ENCODE peak calls at places on chromosomes 12 and 14, in nine cellular contexts. W is NCI-H526 treated with DMSO at 0.1 percent for 48 hours; E is coronary artery; G is left colon; B is T-cell; J is left ventricle myocardium inferior; L is lower leg skin; Y is CD8-positive, alpha-beta T cell; I is stimulated activated CD8-positive, alpha-beta memory T cell treated with anti-CD3 and anti-CD28 coated beads, Interleukin-2, amount 100 ng/mL, for 1 hour. T is an unnamed sample.

GRCh38 chr12:113370923-113371682 is 12.7 kb downstream of the PLBD2 start:
- DNase-seq in W (no peak), E (no peak), G (no peak), B (no peak), J (no peak), L (no peak), Y (no peak), I (no peak), T (no peak)

GRCh38 chr12:107349008-107349747 is 255.8 kb upstream of the CRY1 start:
- DNase-seq in W (no peak), E (no peak), G (peak; percentile 48), B (no peak), J (no peak), L (no peak), Y (no peak), I (no peak), T (peak; percentile 90)

GRCh38 chr14:104096318-104096717 is 10.8 kb downstream of the ASPG start:
- DNase-seq in W (no peak), E (no peak), G (no peak), B (no peak), J (no peak), L (no peak), Y (no peak), I (no peak), T (no peak)

GRCh38 chr12:42758806-42759205 is 169.3 kb upstream of the PRICKLE1 start:
- DNase-seq in W (no peak), E (no peak), G (no peak), B (no peak), J (no peak), L (no peak), Y (no peak), I (no peak), T (no peak)

GRCh38 chr14:105862581-105863239 is 336.3 kb downstream of the TMEM121 start:
- DNase-seq in W (no peak), E (peak; percentile 43), G (no peak), B (no peak), J (no peak), L (peak; percentile 25), Y (peak; percentile 2), I (no peak), T (no peak)

GRCh38 chr12:105897311-105897725 is 241.4 kb downstream of the NUAK1 start:
- DNase-seq in W (no peak), E (no peak), G (no peak), B (no peak), J (no peak), L (no peak), Y (no peak), I (no peak), T (no peak)

GRCh38 chr12:7994731-7995205 is 37.7 kb upstream of the FOXJ2 start:
- DNase-seq in W (no peak), E (no peak), G (no peak), B (no peak), J (no peak), L (no peak), Y (no peak), I (no peak), T (peak; percentile 96)

GRCh38 chr12:57152408-57153038 is 5.1 kb upstream of the LRP1-AS start:
- DNase-seq in W (no peak), E (no peak), G (no peak), B (no peak), J (no peak), L (peak; percentile 94), Y (no peak), I (no peak), T (peak; percentile 89)

GRCh38 chr14:68539311-68539737 is 253.5 kb downstream of the ZFP36L1 start:
- DNase-seq in W (no peak), E (no peak), G (no peak), B (no peak), J (no peak), L (no peak), Y (no peak), I (no peak), T (no peak)

GRCh38 chr14:99971929-99972747 is 93.1 kb upstream of the EVL start:
- DNase-seq in W (peak; percentile 8), E (no peak), G (no peak), B (no peak), J (no peak), L (no peak), Y (peak; percentile 13), I (no peak), T (peak; percentile 30)

GRCh38 chr12:2961705-2962104 is 2.5 kb downstream of the TEAD4 start:
- DNase-seq in W (no peak), E (no peak), G (no peak), B (no peak), J (no peak), L (no peak), Y (no peak), I (no peak), T (no peak)

GRCh38 chr14:105067140-105067968 is 2.1 kb upstream of the GPR132 start:
- DNase-seq in W (no peak), E (no peak), G (no peak), B (no peak), J (no peak), L (no peak), Y (peak; percentile 65), I (no peak), T (no peak)

GRCh38 chr12:10214131-10214876 is 1.6 kb downstream of the GABARAPL1 start:
- DNase-seq in W (no peak), E (no peak), G (no peak), B (no peak), J (no peak), L (no peak), Y (no peak), I (no peak), T (peak; percentile 71)

GRCh38 chr12:4307593-4308333 is 13.2 kb upstream of the TIGAR start:
- DNase-seq in W (peak; percentile 77), E (no peak), G (peak; percentile 82), B (no peak), J (peak; percentile 61), L (peak; percentile 87), Y (no peak), I (no peak), T (peak; percentile 66)

GRCh38 chr12:26298785-26299621 is 103.6 kb downstream of the SSPN start:
- DNase-seq in W (no peak), E (no peak), G (no peak), B (no peak), J (no peak), L (no peak), Y (no peak), I (no peak), T (peak; percentile 80)

GRCh38 chr12:12461923-12462315 is 100.7 kb downstream of the DUSP16 start:
- DNase-seq in W (no peak), E (no peak), G (no peak), B (no peak), J (no peak), L (no peak), Y (no peak), I (no peak), T (no peak)

GRCh38 chr12:8917751-8918150 is 3.4 kb downstream of the PHC1 start:
- DNase-seq in W (no peak), E (no peak), G (no peak), B (no peak), J (no peak), L (no peak), Y (no peak), I (no peak), T (no peak)

GRCh38 chr12:96183734-96184370 is 10.3 kb upstream of the ELK3 start:
- DNase-seq in W (no peak), E (no peak), G (no peak), B (no peak), J (no peak), L (no peak), Y (no peak), I (no peak), T (no peak)

GRCh38 chr12:1054103-1054838 is 63.2 kb downstream of the ERC1 start:
- DNase-seq in W (peak; percentile 85), E (no peak), G (no peak), B (no peak), J (no peak), L (no peak), Y (no peak), I (no peak), T (no peak)

GRCh38 chr12:2856051-2856450 is 788 bp downstream of the TEX52 start:
- DNase-seq in W (no peak), E (no peak), G (no peak), B (no peak), J (no peak), L (no peak), Y (no peak), I (no peak), T (no peak)

GRCh38 chr14:73811164-73811503 is 40.5 kb upstream of the PTGR2 start:
- DNase-seq in W (no peak), E (no peak), G (no peak), B (no peak), J (no peak), L (no peak), Y (no peak), I (no peak), T (no peak)

GRCh38 chr14:50423529-50423928 is 26.8 kb upstream of the CDKL1 start:
- DNase-seq in W (no peak), E (no peak), G (no peak), B (no peak), J (no peak), L (no peak), Y (no peak), I (no peak), T (no peak)

GRCh38 chr12:84772281-84772680 is 140.3 kb downstream of the SLC6A15 start:
- DNase-seq in W (no peak), E (no peak), G (no peak), B (no peak), J (no peak), L (no peak), Y (no peak), I (no peak), T (peak; percentile 11)

GRCh38 chr12:10562306-10562933 is 51.0 kb downstream of the MAGOHB start:
- DNase-seq in W (peak; percentile 12), E (no peak), G (no peak), B (no peak), J (no peak), L (no peak), Y (peak; percentile 49), I (no peak), T (peak; percentile 75)

GRCh38 chr14:86357866-86358265 is 827.9 kb downstream of the FLRT2 start:
- DNase-seq in W (peak; percentile 54), E (no peak), G (no peak), B (no peak), J (no peak), L (no peak), Y (no peak), I (no peak), T (no peak)

GRCh38 chr14:88831285-88831684 is 6.8 kb downstream of the TTC8 start:
- DNase-seq in W (no peak), E (no peak), G (no peak), B (no peak), J (no peak), L (no peak), Y (no peak), I (no peak), T (peak; percentile 88)

GRCh38 chr14:97022741-97023140 is 225.6 kb downstream of the VRK1 start:
- DNase-seq in W (no peak), E (no peak), G (no peak), B (no peak), J (no peak), L (no peak), Y (no peak), I (no peak), T (no peak)